ENCODE peak calls at places on chromosomes 13 and 19, in nine cellular contexts. H, W, L, S, Z, F, M, Q and X are unnamed samples.

GRCh38 chr19:18708452-18709231 is 25.2 kb downstream of the CRTC1 start:
- DNase-seq in H (no peak), W (no peak), L (no peak), S (peak), Z (no peak), F (no peak), M (no peak), Q (no peak), X (no peak)

GRCh38 chr19:2529473-2529918 is 53.6 kb downstream of the GADD45B start:
- DNase-seq in H (peak), W (no peak), L (no peak), S (peak), Z (no peak), F (no peak), M (peak), Q (no peak), X (no peak)

GRCh38 chr13:74037762-74038161 is 96.4 kb downstream of the KLF12 start:
- DNase-seq in H (no peak), W (no peak), L (no peak), S (no peak), Z (peak), F (no peak), M (no peak), Q (no peak), X (no peak)

GRCh38 chr13:27792393-27793218 is at the start of gene GSX1:
- DNase-seq in H (no peak), W (peak), L (no peak), S (no peak), Z (peak), F (peak), M (peak), Q (peak), X (no peak)

GRCh38 chr13:31310356-31310755 is 110.6 kb downstream of the B3GLCT start:
- DNase-seq in H (no peak), W (no peak), L (no peak), S (no peak), Z (no peak), F (no peak), M (no peak), Q (no peak), X (no peak)

GRCh38 chr13:70324519-70324918 is 216.3 kb upstream of the KLHL1 start:
- DNase-seq in H (no peak), W (no peak), L (no peak), S (no peak), Z (no peak), F (no peak), M (no peak), Q (no peak), X (no peak)

GRCh38 chr19:33673996-33674395 is 52.2 kb downstream of the CHST8 start:
- DNase-seq in H (no peak), W (no peak), L (no peak), S (no peak), Z (no peak), F (no peak), M (no peak), Q (no peak), X (no peak)

GRCh38 chr13:36819811-36820140 is 754 bp downstream of the RFXAP start:
- DNase-seq in H (no peak), W (no peak), L (peak), S (no peak), Z (peak), F (no peak), M (no peak), Q (peak), X (peak)

GRCh38 chr19:41570179-41570578 is 5.8 kb upstream of the CEACAM21 start:
- DNase-seq in H (no peak), W (no peak), L (no peak), S (no peak), Z (no peak), F (no peak), M (no peak), Q (no peak), X (no peak)

GRCh38 chr19:2326699-2327360 is 1.6 kb downstream of the LSM7 start:
- DNase-seq in H (no peak), W (no peak), L (no peak), S (no peak), Z (no peak), F (no peak), M (no peak), Q (no peak), X (no peak)

GRCh38 chr19:48445256-48445605 is 552 bp upstream of the GRWD1 start:
- DNase-seq in H (peak), W (no peak), L (no peak), S (peak), Z (no peak), F (no peak), M (no peak), Q (no peak), X (no peak)

GRCh38 chr19:1050989-1051788 is 11.3 kb downstream of the ABCA7 start:
- DNase-seq in H (no peak), W (no peak), L (no peak), S (no peak), Z (no peak), F (no peak), M (no peak), Q (no peak), X (no peak)

GRCh38 chr13:39900106-39900750 is 244.8 kb downstream of the COG6 start:
- DNase-seq in H (no peak), W (no peak), L (no peak), S (peak), Z (no peak), F (no peak), M (no peak), Q (no peak), X (no peak)

GRCh38 chr19:43636121-43636683 is 3.4 kb downstream of the CADM4 start:
- DNase-seq in H (no peak), W (no peak), L (no peak), S (no peak), Z (no peak), F (no peak), M (no peak), Q (no peak), X (no peak)